ENCODE peak calls at places on chromosomes 12 and 14, in four cellular contexts. Q is IMR-90, D is neuronal stem cell, P is H1. Z is an unnamed sample.

GRCh38 chr14:72643317-72643801 is 250.5 kb downstream of the DPF3 start:
- DNase-seq in Q (peak; percentile 99), D (no peak), P (no peak), Z (peak; percentile 99)

GRCh38 chr14:86221000-86221399 is 691.1 kb downstream of the FLRT2 start:
- DNase-seq in Q (peak; percentile 5), D (peak; percentile 1), P (peak; percentile 51), Z (peak; percentile 23)

GRCh38 chr14:75450381-75451276 is 22.8 kb downstream of the JDP2 start:
- DNase-seq in Q (peak; percentile 40), D (no peak), P (no peak), Z (no peak)

GRCh38 chr14:59221558-59221957 is 33.1 kb downstream of the DAAM1 start:
- DNase-seq in Q (peak; percentile 15), D (no peak), P (no peak), Z (peak; percentile 15)

GRCh38 chr12:83015390-83016225 is 328.9 kb downstream of the TMTC2 start:
- DNase-seq in Q (no peak), D (no peak), P (no peak), Z (no peak)

GRCh38 chr14:68164723-68165122 is 345.1 kb downstream of the RAD51B start:
- DNase-seq in Q (no peak), D (no peak), P (no peak), Z (no peak)

GRCh38 chr12:90953956-90954421 is 987 bp downstream of the CCER1 start:
- DNase-seq in Q (no peak), D (no peak), P (peak; percentile 94), Z (no peak)

GRCh38 chr14:76307786-76308780 is 67.9 kb upstream of the ESRRB start:
- DNase-seq in Q (no peak), D (no peak), P (peak; percentile 22), Z (no peak)

GRCh38 chr12:112294793-112295192 is 87.4 kb downstream of the HECTD4 start:
- DNase-seq in Q (peak; percentile 51), D (no peak), P (no peak), Z (peak; percentile 28)

GRCh38 chr14:22650960-22651521 is 6.9 kb upstream of the OR6J1 start:
- DNase-seq in Q (no peak), D (no peak), P (no peak), Z (peak; percentile 24)

GRCh38 chr12:51395283-51396230 is 4.4 kb upstream of the GALNT6 start:
- DNase-seq in Q (no peak), D (no peak), P (no peak), Z (no peak)

GRCh38 chr12:114799574-114800487 is 115.9 kb upstream of the TBX3 start:
- DNase-seq in Q (peak; percentile 41), D (peak; percentile 29), P (no peak), Z (peak; percentile 51)

GRCh38 chr12:124188059-124188458 is 106.8 kb upstream of the RFLNA start:
- DNase-seq in Q (no peak), D (no peak), P (no peak), Z (peak; percentile 3)

GRCh38 chr12:90909069-90909676 is 45.8 kb downstream of the CCER1 start:
- DNase-seq in Q (peak; percentile 67), D (peak; percentile 31), P (peak; percentile 46), Z (peak; percentile 64)

GRCh38 chr12:67427336-67427735 is 158.2 kb downstream of the CAND1 start:
- DNase-seq in Q (no peak), D (no peak), P (no peak), Z (no peak)

GRCh38 chr12:67519824-67520433 is 128.6 kb upstream of the DYRK2 start:
- DNase-seq in Q (no peak), D (peak; percentile 20), P (peak; percentile 67), Z (no peak)

GRCh38 chr12:124422570-124423523 is 128.0 kb downstream of the RFLNA start:
- DNase-seq in Q (peak; percentile 94), D (no peak), P (no peak), Z (peak; percentile 99)

GRCh38 chr14:92938235-92938875 is 15.4 kb downstream of the CHGA start:
- DNase-seq in Q (no peak), D (no peak), P (no peak), Z (no peak)

GRCh38 chr12:2064078-2064507 is 11.3 kb downstream of the CACNA1C start:
- DNase-seq in Q (peak; percentile 59), D (no peak), P (no peak), Z (peak; percentile 31)

GRCh38 chr14:65941091-65941490 is 528.6 kb downstream of the FUT8 start:
- DNase-seq in Q (no peak), D (no peak), P (no peak), Z (no peak)

GRCh38 chr12:53476769-53477209 is 22.5 kb downstream of the MAP3K12 start:
- DNase-seq in Q (no peak), D (no peak), P (no peak), Z (peak; percentile 56)

GRCh38 chr12:15001733-15002471 is 29.1 kb downstream of the PDE6H start:
- DNase-seq in Q (peak; percentile 21), D (no peak), P (peak; percentile 54), Z (peak; percentile 75)
- H4K8ac ChIP-seq in Q (no peak overlapping the region), D (no peak overlapping the region), P (no peak overlapping the region), Z (peak overlapping the region; percentile 95)

DNA sequence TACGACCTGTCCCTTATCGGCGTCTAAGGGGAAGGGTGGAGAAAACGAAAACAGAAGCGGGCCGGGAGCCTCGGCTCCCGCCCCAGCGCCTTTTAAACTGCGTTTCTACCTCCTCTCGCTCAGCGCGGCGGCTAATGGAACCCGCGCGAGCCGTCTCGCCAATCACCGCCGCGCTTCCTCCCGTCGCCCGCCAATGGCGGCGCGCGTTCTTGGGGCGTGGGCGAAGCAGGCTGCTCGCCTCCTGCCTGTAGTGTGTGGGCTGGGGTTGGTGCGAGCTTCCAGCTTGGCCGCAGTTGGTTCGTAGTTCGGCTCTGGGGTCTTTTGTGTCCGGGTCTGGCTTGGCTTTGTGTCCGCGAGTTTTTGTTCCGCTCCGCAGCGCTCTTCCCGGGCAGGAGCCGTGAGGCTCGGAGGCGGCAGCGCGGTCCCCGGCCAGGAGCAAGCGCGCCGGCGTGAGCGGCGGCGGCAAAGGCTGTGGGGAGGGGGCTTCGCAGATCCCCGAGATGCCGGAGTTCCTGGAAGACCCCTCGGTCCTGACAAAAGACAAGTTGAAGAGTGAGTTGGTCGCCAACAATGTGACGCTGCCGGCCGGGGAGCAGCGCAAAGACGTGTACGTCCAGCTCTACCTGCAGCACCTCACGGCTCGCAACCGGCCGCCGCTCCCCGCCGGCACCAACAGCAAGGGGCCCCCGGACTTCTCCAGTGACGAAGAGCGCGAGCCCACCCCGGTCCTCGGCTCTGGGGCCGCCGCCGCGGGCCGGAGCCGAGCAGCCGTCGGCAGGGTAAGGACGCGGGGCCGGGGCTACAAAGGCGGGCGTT is at the start of gene TMPO:
- DNase-seq in Q (peak; percentile 87), D (peak; percentile 94), P (peak; percentile 97), Z (peak; percentile 93)
- H2BK5ac ChIP-seq in Q (peak within 1 kb of the TSS; percentile 85), D (peak within 1 kb of the TSS; percentile 99), P (peak within 1 kb of the TSS; percentile 100), Z (peak within 1 kb of the TSS; percentile 97)

DNA sequence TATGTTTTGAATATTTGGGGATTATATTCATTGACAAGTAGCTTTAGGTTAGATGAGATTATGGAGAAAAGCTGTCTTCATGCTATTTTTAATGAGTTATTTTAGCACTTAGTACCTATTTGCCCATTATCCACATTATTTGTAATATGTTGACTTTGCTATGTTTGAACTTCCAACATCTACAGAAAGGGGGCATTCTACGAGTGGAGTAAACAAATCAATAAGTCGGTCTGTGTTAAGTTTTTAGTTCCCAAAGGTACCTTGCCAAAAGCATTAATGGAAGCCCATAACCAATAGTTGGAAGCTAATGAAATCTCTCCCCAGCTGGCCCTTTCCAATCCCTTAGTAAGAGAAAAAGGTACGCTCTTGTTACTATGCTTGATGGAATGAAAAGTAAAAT is 250.0 kb upstream of the E2F7 start:
- DNase-seq in Q (no peak), D (no peak), P (no peak), Z (no peak)
- H4K8ac ChIP-seq in Q (no peak overlapping the region), D (no peak overlapping the region), P (no peak overlapping the region), Z (no peak overlapping the region)

GRCh38 chr12:57134949-57135348 is 6.7 kb downstream of the LRP1 start:
- DNase-seq in Q (no peak), D (no peak), P (no peak), Z (peak; percentile 32)
- H2BK5ac ChIP-seq in Q (peak overlapping the region; percentile 39), D (no peak overlapping the region), P (peak overlapping the region; percentile 83), Z (no peak overlapping the region)

GRCh38 chr14:24681056-24681455 is 47.1 kb upstream of the GZMB start:
- DNase-seq in Q (no peak), D (no peak), P (no peak), Z (no peak)

GRCh38 chr14:24678801-24679247 is 44.8 kb upstream of the GZMB start:
- DNase-seq in Q (peak; percentile 86), D (peak; percentile 87), P (peak; percentile 69), Z (peak; percentile 82)

GRCh38 chr14:24679248-24680085 is 45.5 kb upstream of the GZMB start:
- DNase-seq in Q (no peak), D (no peak), P (no peak), Z (no peak)

GRCh38 chr14:24680516-24680915 is 46.5 kb upstream of the GZMB start:
- DNase-seq in Q (no peak), D (no peak), P (no peak), Z (no peak)

DNA sequence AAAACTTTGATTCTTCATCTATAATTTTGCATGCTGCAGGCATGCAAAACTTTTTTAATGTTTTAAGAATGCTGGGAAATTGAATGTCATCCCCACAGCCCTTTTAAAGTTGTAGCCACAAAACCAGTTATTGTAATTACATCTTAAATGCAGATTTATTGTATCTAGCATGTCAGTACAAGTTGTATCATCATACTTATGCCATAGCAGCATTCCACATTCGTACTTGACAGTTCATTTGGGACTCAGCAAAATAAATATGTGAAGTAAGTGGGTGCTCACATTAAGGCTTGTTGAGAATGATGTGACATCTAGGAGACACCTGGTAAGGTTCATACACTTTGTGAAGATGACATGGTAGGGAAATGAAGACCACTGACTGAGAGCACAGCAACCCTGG is 44.0 kb upstream of the GZMB start:
- DNase-seq in Q (no peak), D (no peak), P (no peak), Z (no peak)
- H4K8ac ChIP-seq in Q (no peak overlapping the region), D (no peak overlapping the region), P (no peak overlapping the region), Z (no peak overlapping the region)

GRCh38 chr12:56720696-56721615 is 4.1 kb downstream of the NACA start:
- DNase-seq in Q (no peak), D (no peak), P (no peak), Z (no peak)
- H2BK5ac ChIP-seq in Q (no peak overlapping the region), D (no peak overlapping the region), P (peak overlapping the region; percentile 13), Z (peak overlapping the region; percentile 33)

Z was measured in mesenchymal stem cell.